ENCODE peak calls at places on chromosomes 3 and 15, in five cellular contexts. One of them, this sample, is unnamed. For H3K4me1, the result is how much of the 10 kb centered on the place peaks cover.

GRCh38 chr3:17119198-17120072 is 234.7 kb downstream of the PLCL2 start:
- DNase-seq in HepG2: no peak
- DNase-seq in SK-N-SH: no peak
- DNase-seq in HCT116: no peak
- DNase-seq in K562: no peak
- DNase-seq in this sample: no peak

GRCh38 chr3:133330043-133330442 is 69.8 kb upstream of the BFSP2 start:
- DNase-seq in HepG2: no peak
- DNase-seq in SK-N-SH: peak
- DNase-seq in HCT116: no peak
- DNase-seq in K562: no peak
- DNase-seq in this sample: peak

GRCh38 chr3:54988302-54989022 is 60.6 kb upstream of the LRTM1 start:
- DNase-seq in HepG2: no peak
- DNase-seq in SK-N-SH: no peak
- DNase-seq in HCT116: no peak
- DNase-seq in K562: no peak
- DNase-seq in this sample: no peak

GRCh38 chr3:5809811-5810210 is 622.3 kb downstream of the EDEM1 start:
- DNase-seq in HepG2: no peak
- DNase-seq in SK-N-SH: no peak
- DNase-seq in HCT116: no peak
- DNase-seq in K562: no peak
- DNase-seq in this sample: no peak

GRCh38 chr3:40137586-40138295 is 171.8 kb upstream of the EIF1B start:
- DNase-seq in HepG2: no peak
- DNase-seq in SK-N-SH: no peak
- DNase-seq in HCT116: no peak
- DNase-seq in K562: no peak
- DNase-seq in this sample: no peak

GRCh38 chr3:182814419-182815160 is 21.3 kb downstream of the ATP11B start:
- DNase-seq in HepG2: no peak
- DNase-seq in SK-N-SH: no peak
- DNase-seq in HCT116: no peak
- DNase-seq in K562: no peak
- DNase-seq in this sample: no peak

GRCh38 chr3:52882377-52882776 is 15.0 kb downstream of the STIMATE start:
- DNase-seq in HepG2: no peak
- DNase-seq in SK-N-SH: no peak
- DNase-seq in HCT116: no peak
- DNase-seq in K562: no peak
- DNase-seq in this sample: no peak

GRCh38 chr15:40968290-40969085 is 15.2 kb downstream of the CHAC1 start:
- DNase-seq in HepG2: no peak
- DNase-seq in SK-N-SH: no peak
- DNase-seq in HCT116: peak
- DNase-seq in K562: no peak
- DNase-seq in this sample: peak

GRCh38 chr3:149388001-149388435 is 10.6 kb upstream of the TM4SF1 start:
- DNase-seq in HepG2: no peak
- DNase-seq in SK-N-SH: no peak
- DNase-seq in HCT116: no peak
- DNase-seq in K562: no peak
- DNase-seq in this sample: no peak

GRCh38 chr3:48664929-48665328 is 2.2 kb upstream of the CELSR3 start:
- DNase-seq in HepG2: no peak
- DNase-seq in SK-N-SH: no peak
- DNase-seq in HCT116: no peak
- DNase-seq in K562: no peak
- DNase-seq in this sample: no peak

GRCh38 chr3:172307143-172307560 is 141.1 kb downstream of the GHSR start:
- DNase-seq in HepG2: no peak
- DNase-seq in SK-N-SH: peak
- DNase-seq in HCT116: no peak
- DNase-seq in K562: peak
- DNase-seq in this sample: no peak

GRCh38 chr3:5891721-5892120 is 704.2 kb downstream of the EDEM1 start:
- DNase-seq in HepG2: no peak
- DNase-seq in SK-N-SH: no peak
- DNase-seq in HCT116: no peak
- DNase-seq in K562: no peak
- DNase-seq in this sample: no peak

GRCh38 chr15:83378921-83379561 is 68.1 kb upstream of the SH3GL3 start:
- DNase-seq in HepG2: no peak
- DNase-seq in SK-N-SH: no peak
- DNase-seq in HCT116: peak
- DNase-seq in K562: no peak
- DNase-seq in this sample: no peak

GRCh38 chr15:83380026-83380425 is 67.1 kb upstream of the SH3GL3 start:
- DNase-seq in HepG2: no peak
- DNase-seq in SK-N-SH: no peak
- DNase-seq in HCT116: peak
- DNase-seq in K562: no peak
- DNase-seq in this sample: no peak

GRCh38 chr15:83379574-83379973 is 67.6 kb upstream of the SH3GL3 start:
- DNase-seq in HepG2: no peak
- DNase-seq in SK-N-SH: no peak
- DNase-seq in HCT116: peak
- DNase-seq in K562: no peak
- DNase-seq in this sample: no peak

DNA sequence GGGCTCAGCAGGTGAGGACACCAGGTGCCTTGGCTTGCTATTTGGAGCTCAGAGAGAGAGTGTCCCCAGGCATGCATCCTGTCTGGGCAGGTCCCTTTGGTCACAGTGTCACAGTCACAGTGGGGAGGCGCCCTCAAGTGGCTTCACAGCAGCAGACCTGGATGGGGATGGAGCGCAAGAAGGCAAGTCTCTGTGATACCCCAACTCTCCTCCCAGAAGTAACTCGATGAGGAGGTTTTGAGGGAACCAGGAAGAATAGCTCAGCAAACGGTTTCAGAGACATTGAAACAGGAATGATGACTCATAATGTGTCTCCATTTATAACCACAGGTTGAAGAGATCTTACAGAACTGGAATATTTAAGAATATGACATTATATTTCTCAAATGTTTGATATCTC is 66.5 kb upstream of the SH3GL3 start:
- DNase-seq in HepG2: peak
- DNase-seq in SK-N-SH: peak
- DNase-seq in HCT116: peak
- DNase-seq in K562: peak
- DNase-seq in this sample: no peak
- H3K4me1 ChIP-seq in HepG2: under half
- H3K4me1 ChIP-seq in SK-N-SH: under half
- H3K4me1 ChIP-seq in HCT116: under half
- H3K4me1 ChIP-seq in K562: under half
- H3K4me1 ChIP-seq in this sample: under half

GRCh38 chr15:26867199-26868007 is 541 bp downstream of the GABRA5 start:
- DNase-seq in HepG2: no peak
- DNase-seq in SK-N-SH: peak
- DNase-seq in HCT116: no peak
- DNase-seq in K562: no peak
- DNase-seq in this sample: no peak
- H3K4me3 ChIP-seq in HepG2: no peak
- H3K4me3 ChIP-seq in SK-N-SH: peak
- H3K4me3 ChIP-seq in HCT116: no peak
- H3K4me3 ChIP-seq in K562: no peak
- H3K4me3 ChIP-seq in this sample: peak

DNA sequence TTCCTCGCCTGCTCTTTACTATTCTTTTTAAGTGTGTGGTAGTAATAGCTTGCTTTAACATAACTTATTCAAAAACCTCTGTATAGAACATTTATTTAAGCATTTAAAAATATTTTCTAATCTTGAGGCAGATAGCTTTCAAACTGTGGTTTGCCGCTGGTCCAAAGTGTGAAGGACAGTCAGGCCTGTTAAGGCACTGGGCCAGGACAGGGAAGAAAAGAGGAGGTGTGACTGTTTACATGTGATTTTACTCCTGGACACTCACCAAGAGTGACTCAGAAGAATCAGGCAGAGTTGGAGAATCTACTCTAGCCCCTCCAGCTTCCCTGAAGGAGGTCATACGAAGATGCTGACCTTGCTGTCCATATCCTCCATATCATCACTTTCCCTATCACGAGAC is 44.7 kb downstream of the CEP152 start:
- DNase-seq in HepG2: no peak
- DNase-seq in SK-N-SH: no peak
- DNase-seq in HCT116: no peak
- DNase-seq in K562: no peak
- DNase-seq in this sample: no peak
- TF ChIP-seq YY1 in HepG2: no peak
- TF ChIP-seq YY1 in SK-N-SH: no peak
- TF ChIP-seq YY1 in HCT116: no peak
- TF ChIP-seq YY1 in K562: no peak
- TF ChIP-seq YY1 in this sample: no peak

GRCh38 chr3:13563321-13563720 is 14.4 kb downstream of the FBLN2 start:
- DNase-seq in HepG2: no peak
- DNase-seq in SK-N-SH: no peak
- DNase-seq in HCT116: no peak
- DNase-seq in K562: no peak
- DNase-seq in this sample: no peak
- H3K4me1 ChIP-seq in HepG2: under half
- H3K4me1 ChIP-seq in SK-N-SH: under half
- H3K4me1 ChIP-seq in HCT116: under half
- H3K4me1 ChIP-seq in K562: under half
- H3K4me1 ChIP-seq in this sample: under half

GRCh38 chr3:116444099-116444700 is 1.1 kb downstream of the LSAMP start:
- DNase-seq in HepG2: no peak
- DNase-seq in SK-N-SH: no peak
- DNase-seq in HCT116: no peak
- DNase-seq in K562: no peak
- DNase-seq in this sample: no peak
- H3K4me3 ChIP-seq in HepG2: no peak
- H3K4me3 ChIP-seq in SK-N-SH: peak
- H3K4me3 ChIP-seq in HCT116: no peak
- H3K4me3 ChIP-seq in K562: no peak
- H3K4me3 ChIP-seq in this sample: peak

DNA sequence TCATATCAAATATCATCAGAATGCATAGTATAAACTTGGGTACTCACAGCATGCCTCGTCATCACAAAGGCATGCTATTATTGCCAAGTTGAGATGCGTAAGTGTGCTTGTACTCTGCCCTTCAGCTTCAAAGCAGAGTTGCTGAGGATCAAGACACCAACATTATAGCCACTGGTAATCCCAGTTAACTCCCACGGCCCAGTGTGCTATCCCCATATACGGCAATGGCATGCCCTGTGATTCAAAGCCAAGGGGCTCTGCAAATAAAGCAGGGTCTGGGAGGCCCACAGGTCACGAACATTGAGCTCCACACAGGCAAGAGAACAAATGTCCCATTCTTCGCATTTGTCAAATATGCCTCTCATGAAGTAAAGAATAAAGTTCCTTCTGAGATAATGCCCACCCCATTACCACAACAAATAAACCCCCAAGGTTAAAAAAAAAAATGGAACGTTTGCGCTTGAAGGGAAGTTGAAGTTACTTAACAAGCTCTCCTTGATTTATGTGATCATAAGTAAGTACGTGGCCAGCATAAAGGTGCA is 298.1 kb upstream of the NECTIN3 start:
- DNase-seq in HepG2: peak
- DNase-seq in SK-N-SH: no peak
- DNase-seq in HCT116: peak
- DNase-seq in K562: no peak
- DNase-seq in this sample: no peak
- TF ChIP-seq YY1 in HepG2: no peak
- TF ChIP-seq YY1 in SK-N-SH: no peak
- TF ChIP-seq YY1 in HCT116: no peak
- TF ChIP-seq YY1 in K562: no peak
- TF ChIP-seq YY1 in this sample: no peak